ENCODE peak calls at places on chromosomes 1 and 21, in four cellular contexts. B is K562, H is WTC11, X is HepG2. T is an unnamed sample.

GRCh38 chr1:210394281-210394798 is 65.6 kb downstream of the HHAT start:
- DNase-seq in B (no peak), H (no peak), X (no peak), T (no peak)

GRCh38 chr1:41689596-41689995 is 205.1 kb upstream of the EDN2 start:
- DNase-seq in B (no peak), H (no peak), X (no peak), T (no peak)

GRCh38 chr1:176648556-176648955 is 185.6 kb downstream of the PAPPA2 start:
- DNase-seq in B (no peak), H (no peak), X (no peak), T (no peak)

GRCh38 chr1:156709031-156709430 is 3.6 kb upstream of the CRABP2 start:
- DNase-seq in B (no peak), H (no peak), X (no peak), T (no peak)

GRCh38 chr1:32893198-32894018 is 7.1 kb downstream of the HPCA start:
- DNase-seq in B (peak), H (peak), X (no peak), T (peak)

GRCh38 chr1:98702976-98703375 is 41.5 kb downstream of the SNX7 start:
- DNase-seq in B (no peak), H (no peak), X (no peak), T (no peak)

GRCh38 chr1:222844108-222844779 is 29.4 kb downstream of the DISP1 start:
- DNase-seq in B (no peak), H (no peak), X (no peak), T (no peak)

GRCh38 chr1:39045231-39045630 is 19.1 kb downstream of the NDUFS5 start:
- DNase-seq in B (no peak), H (no peak), X (no peak), T (no peak)

GRCh38 chr1:30881266-30882181 is 27.0 kb downstream of the SDC3 start:
- DNase-seq in B (no peak), H (no peak), X (no peak), T (no peak)

GRCh38 chr1:15953791-15954201 is 22.1 kb downstream of the ZBTB17 start:
- DNase-seq in B (no peak), H (no peak), X (no peak), T (no peak)

GRCh38 chr1:212655668-212656440 is 43.8 kb downstream of the BATF3 start:
- DNase-seq in B (no peak), H (no peak), X (no peak), T (no peak)

GRCh38 chr21:15309022-15309590 is 244.3 kb upstream of the NRIP1 start:
- DNase-seq in B (no peak), H (no peak), X (no peak), T (no peak)

GRCh38 chr1:228850141-228851100 is 115.1 kb downstream of the RHOU start:
- DNase-seq in B (no peak), H (no peak), X (no peak), T (no peak)

GRCh38 chr1:56133517-56134472 is 445.6 kb downstream of the PLPP3 start:
- DNase-seq in B (no peak), H (no peak), X (no peak), T (no peak)

GRCh38 chr21:36980280-36981048 is 14.0 kb upstream of the HLCS start:
- DNase-seq in B (no peak), H (peak), X (no peak), T (no peak)

GRCh38 chr1:2213576-2214505 is 14.3 kb upstream of the SKI start:
- DNase-seq in B (no peak), H (no peak), X (no peak), T (no peak)

GRCh38 chr1:184463680-184464079 is 76.9 kb downstream of the C1orf21 start:
- DNase-seq in B (no peak), H (no peak), X (no peak), T (no peak)

GRCh38 chr1:229980009-229980408 is 87.0 kb upstream of the GALNT2 start:
- DNase-seq in B (no peak), H (no peak), X (no peak), T (no peak)

DNA sequence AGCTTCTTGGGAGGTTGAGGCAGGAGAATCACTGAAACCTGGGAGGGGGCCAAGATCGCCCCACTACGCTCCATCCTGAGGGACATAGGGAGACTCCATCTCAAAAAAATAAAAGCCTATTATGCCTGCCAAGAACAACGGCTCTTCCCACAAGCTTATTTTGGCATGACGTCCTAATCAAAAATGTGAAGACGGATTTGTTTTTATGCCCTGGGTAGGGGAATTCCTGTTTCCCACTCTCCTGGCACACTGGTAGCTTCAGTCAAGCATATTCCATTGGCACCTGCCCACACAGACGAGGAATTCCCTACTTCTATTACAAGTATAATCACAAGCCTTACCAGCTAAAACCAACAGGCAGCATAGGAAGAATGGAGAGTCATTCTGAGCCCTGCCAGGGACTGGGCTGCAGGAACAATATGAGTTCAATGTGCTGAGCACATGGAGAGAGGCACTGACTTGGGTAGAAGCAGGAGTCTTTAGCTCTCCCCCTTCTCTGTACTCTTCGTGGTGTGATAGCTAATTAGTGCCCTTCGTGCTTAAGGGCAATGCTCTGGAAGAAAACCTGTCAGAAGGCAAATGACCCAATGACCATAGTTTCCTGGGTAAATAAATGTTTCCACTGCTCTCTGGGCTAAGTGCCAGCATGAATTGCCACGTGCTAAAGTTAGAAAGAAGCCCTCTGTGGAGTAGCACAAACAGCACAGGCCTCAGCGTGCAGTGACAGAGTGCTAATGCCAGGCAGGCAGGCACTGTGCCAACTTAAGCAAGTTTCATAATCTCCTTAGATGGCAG is 16.8 kb downstream of the TNFSF4 start:
- DNase-seq in B (no peak), H (no peak), X (peak), T (no peak)
- TF ChIP-seq ELF4 in B (no peak), H (no peak), X (no peak), T (no peak)

GRCh38 chr1:942411-942821 is 16.6 kb downstream of the NOC2L start:
- DNase-seq in B (peak), H (no peak), X (no peak), T (no peak)
- TF ChIP-seq ELF4 in B (no peak), H (no peak), X (no peak), T (no peak)

GRCh38 chr1:7268983-7269382 is 483.7 kb downstream of the CAMTA1 start:
- DNase-seq in B (no peak), H (no peak), X (no peak), T (no peak)

GRCh38 chr1:7264101-7264500 is 478.8 kb downstream of the CAMTA1 start:
- DNase-seq in B (no peak), H (no peak), X (no peak), T (no peak)

GRCh38 chr1:7266561-7266960 is 481.3 kb downstream of the CAMTA1 start:
- DNase-seq in B (no peak), H (no peak), X (no peak), T (no peak)

GRCh38 chr1:7267493-7267892 is 482.2 kb downstream of the CAMTA1 start:
- DNase-seq in B (no peak), H (no peak), X (peak), T (no peak)

DNA sequence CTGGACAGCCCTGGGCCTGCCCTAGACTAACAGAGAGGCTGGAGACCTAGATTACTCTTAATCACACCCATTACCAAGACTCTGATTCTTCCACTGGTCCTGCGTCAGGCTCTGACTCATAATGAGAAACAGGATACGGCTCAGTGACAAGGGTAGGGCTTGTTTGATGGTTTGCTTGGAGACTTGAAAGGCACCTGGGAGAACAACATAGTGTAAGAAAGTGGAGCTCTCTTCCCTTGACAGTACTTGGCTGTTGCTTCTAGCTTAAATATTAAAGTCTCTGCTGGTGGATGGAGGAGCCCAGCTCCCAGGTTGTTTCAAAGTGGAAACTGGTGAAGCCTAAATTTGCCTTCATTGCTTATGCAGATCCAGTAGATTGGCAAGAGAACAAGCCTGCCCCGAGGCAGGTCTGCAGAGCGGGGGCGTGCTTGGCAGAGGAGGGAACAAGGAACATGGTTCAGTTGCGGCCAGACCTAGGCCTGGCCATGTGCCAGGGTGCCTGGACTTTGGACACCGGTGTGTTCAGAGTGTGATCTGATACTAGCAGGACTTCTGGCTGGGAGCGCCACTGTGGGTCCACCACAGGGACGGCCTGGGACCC is 480.6 kb downstream of the CAMTA1 start:
- DNase-seq in B (no peak), H (no peak), X (peak), T (no peak)
- TF ChIP-seq ELF4 in B (no peak), H (no peak), X (no peak), T (no peak)

GRCh38 chr1:59775480-59775879 is 39.3 kb upstream of the HOOK1 start:
- DNase-seq in B (no peak), H (no peak), X (no peak), T (no peak)

GRCh38 chr1:59779949-59780348 is 34.8 kb upstream of the HOOK1 start:
- DNase-seq in B (no peak), H (peak), X (peak), T (peak)

GRCh38 chr1:59771361-59771760 is 43.4 kb upstream of the HOOK1 start:
- DNase-seq in B (no peak), H (no peak), X (no peak), T (no peak)

DNA sequence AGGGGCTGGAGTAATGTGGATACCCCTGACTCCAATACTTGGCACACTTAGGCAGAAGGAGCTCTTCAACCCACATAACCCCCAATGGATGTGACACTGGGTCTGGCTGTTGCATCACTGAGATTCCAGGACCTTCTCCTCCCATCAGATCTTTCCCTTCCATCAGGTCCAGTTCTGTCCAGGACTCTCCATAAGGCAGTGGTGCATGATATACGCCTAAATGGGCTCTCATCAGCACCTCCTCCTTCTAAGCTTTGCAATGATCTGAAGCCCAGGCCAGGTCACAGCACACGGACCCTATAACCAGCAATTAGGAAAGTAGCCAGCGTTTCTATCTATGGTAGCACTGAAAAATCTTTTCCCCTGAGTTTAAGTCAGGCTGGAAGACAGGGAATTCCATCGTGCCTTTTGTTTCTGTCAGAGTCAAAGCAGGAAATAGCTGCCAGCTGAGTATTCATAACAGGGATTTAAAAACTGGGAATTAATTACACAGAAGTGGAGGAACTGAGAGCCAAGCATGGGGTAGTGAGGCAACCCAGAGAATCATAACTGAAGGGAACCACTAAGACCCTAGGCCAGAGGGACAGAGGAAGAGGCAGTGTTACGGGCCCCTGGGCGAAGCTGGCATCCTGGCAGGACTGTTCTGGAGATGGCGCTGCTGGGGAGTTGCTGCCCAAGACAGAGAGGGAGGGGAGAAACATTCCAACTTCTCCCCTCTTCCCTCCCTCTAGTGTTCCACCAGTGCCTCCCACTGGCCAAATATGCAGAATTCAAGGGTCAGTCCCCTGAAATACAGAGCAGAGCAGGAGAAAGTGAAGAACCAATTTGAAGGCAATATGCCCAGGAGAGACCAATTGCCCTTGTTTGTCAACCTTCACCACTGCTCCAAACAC is 37.5 kb upstream of the HOOK1 start:
- DNase-seq in B (no peak), H (peak), X (no peak), T (no peak)
- TF ChIP-seq ELF4 in B (no peak), H (no peak), X (no peak), T (no peak)

T was measured in HEK293T.